ENCODE peak calls at places on chromosomes 13 and 19, in nine cellular contexts. E, S, L, H, Z, J, G, T and O are unnamed samples.
A peak's percentile ranks its signal among the peaks of the same experiment; 100 is the strongest.

GRCh38 chr19:7748756-7749155 is 1.4 kb upstream of the CD209 start:
- DNase-seq in E (peak; percentile 5), S (peak; percentile 13), L (peak; percentile 10), H (no peak), Z (no peak), J (no peak), G (no peak), T (no peak), O (no peak)

GRCh38 chr13:75181906-75182305 is 300.1 kb downstream of the TBC1D4 start:
- DNase-seq in E (peak; percentile 74), S (peak; percentile 75), L (peak; percentile 93), H (no peak), Z (no peak), J (no peak), G (no peak), T (no peak), O (no peak)

GRCh38 chr13:42807866-42808265 is 26.5 kb downstream of the FAM216B start:
- DNase-seq in E (no peak), S (peak; percentile 68), L (peak; percentile 85), H (no peak), Z (no peak), J (no peak), G (no peak), T (no peak), O (no peak)

GRCh38 chr13:41751277-41751676 is 209.6 kb downstream of the VWA8 start:
- DNase-seq in E (no peak), S (peak; percentile 7), L (peak; percentile 78), H (no peak), Z (no peak), J (no peak), G (no peak), T (no peak), O (no peak)

GRCh38 chr13:93775507-93776108 is 549.0 kb downstream of the GPC6 start:
- DNase-seq in E (peak; percentile 13), S (peak; percentile 75), L (peak; percentile 77), H (no peak), Z (no peak), J (no peak), G (no peak), T (no peak), O (no peak)

GRCh38 chr13:44929691-44930090 is 59.6 kb downstream of the NUFIP1 start:
- DNase-seq in E (no peak), S (no peak), L (no peak), H (no peak), Z (peak; percentile 42), J (no peak), G (no peak), T (no peak), O (no peak)

GRCh38 chr13:97278395-97279078 is 56.4 kb downstream of the MBNL2 start:
- DNase-seq in E (no peak), S (no peak), L (no peak), H (no peak), Z (no peak), J (no peak), G (no peak), T (no peak), O (no peak)

GRCh38 chr19:5261151-5261890 is 79.3 kb downstream of the PTPRS start:
- DNase-seq in E (no peak), S (no peak), L (no peak), H (no peak), Z (no peak), J (no peak), G (no peak), T (no peak), O (no peak)

GRCh38 chr13:57137631-57138030 is 3.1 kb upstream of the PRR20A start:
- DNase-seq in E (no peak), S (no peak), L (no peak), H (no peak), Z (no peak), J (no peak), G (no peak), T (no peak), O (no peak)

GRCh38 chr19:28883241-28883693 is 329.7 kb downstream of the UQCRFS1 start:
- DNase-seq in E (no peak), S (peak; percentile 15), L (no peak), H (no peak), Z (peak; percentile 98), J (no peak), G (no peak), T (no peak), O (no peak)

GRCh38 chr19:33194884-33195710 is 967 bp downstream of the LRP3 start:
- DNase-seq in E (peak; percentile 29), S (peak; percentile 7), L (peak; percentile 46), H (peak; percentile 49), Z (peak; percentile 4), J (no peak), G (no peak), T (no peak), O (no peak)

GRCh38 chr19:43759515-43759914 is 4.8 kb upstream of the SMG9 start:
- DNase-seq in E (peak; percentile 74), S (peak; percentile 79), L (peak; percentile 87), H (no peak), Z (peak; percentile 93), J (no peak), G (no peak), T (no peak), O (no peak)

GRCh38 chr13:57629821-57630235 is 1.7 kb upstream of the PCDH17 start:
- DNase-seq in E (peak; percentile 81), S (no peak), L (peak; percentile 76), H (peak; percentile 49), Z (peak; percentile 67), J (no peak), G (no peak), T (no peak), O (peak; percentile 44)

GRCh38 chr13:20232556-20233277 is 598 bp upstream of the GJB6 start:
- DNase-seq in E (no peak), S (no peak), L (no peak), H (no peak), Z (no peak), J (no peak), G (no peak), T (no peak), O (no peak)

GRCh38 chr19:8108560-8109445 is 40.6 kb downstream of the FBN3 start:
- DNase-seq in E (no peak), S (no peak), L (no peak), H (no peak), Z (no peak), J (no peak), G (no peak), T (no peak), O (no peak)

GRCh38 chr19:6616011-6616410 is 25.1 kb upstream of the CD70 start:
- DNase-seq in E (no peak), S (no peak), L (peak; percentile 47), H (no peak), Z (peak; percentile 11), J (no peak), G (no peak), T (no peak), O (no peak)

GRCh38 chr13:112879283-112879833 is 89.7 kb upstream of the MCF2L start:
- DNase-seq in E (no peak), S (peak; percentile 12), L (no peak), H (no peak), Z (no peak), J (no peak), G (no peak), T (no peak), O (no peak)

GRCh38 chr13:26406791-26407190 is 150.7 kb upstream of the WASF3 start:
- DNase-seq in E (no peak), S (no peak), L (no peak), H (no peak), Z (no peak), J (no peak), G (no peak), T (no peak), O (no peak)

GRCh38 chr19:30135358-30135757 is 193.3 kb downstream of the URI1 start:
- DNase-seq in E (no peak), S (no peak), L (no peak), H (no peak), Z (no peak), J (no peak), G (no peak), T (no peak), O (no peak)

GRCh38 chr13:102978168-102978567 is 88.0 kb downstream of the SLC10A2 start:
- DNase-seq in E (no peak), S (no peak), L (peak; percentile 59), H (no peak), Z (no peak), J (no peak), G (no peak), T (no peak), O (no peak)